ENCODE peak calls at places on chromosomes 13 and 19, in six cellular contexts. One of them, this sample, is unnamed.
A peak's percentile ranks its signal among the peaks of the same experiment; 100 is the strongest.

GRCh38 chr19:28169168-28169862 is 1043.6 kb downstream of the UQCRFS1 start:
- DNase-seq in activated T-cell treated with anti-CD3 and anti-CD28 coated beads, Interleukin-2, amount 50 U/mL, for 72 hours: no peak
- DNase-seq in body of pancreas: no peak
- DNase-seq in fibroblast of the aortic adventitia: no peak
- DNase-seq in stimulated activated CD8-positive, alpha-beta memory T cell treated with anti-CD3 and anti-CD28 coated beads, Interleukin-4, amount 100 ng/mL, for 1 hour: no peak
- DNase-seq in nucleus accumbens: no peak
- DNase-seq in this sample: no peak

GRCh38 chr19:1370579-1371361 is 12.9 kb upstream of the NDUFS7 start:
- DNase-seq in stimulated activated CD8-positive, alpha-beta memory T cell treated with anti-CD3 and anti-CD28 coated beads, Interleukin-4, amount 100 ng/mL, for 1 hour: no peak
- DNase-seq in fibroblast of the aortic adventitia: no peak
- DNase-seq in body of pancreas: no peak
- DNase-seq in nucleus accumbens: no peak
- DNase-seq in activated T-cell treated with anti-CD3 and anti-CD28 coated beads, Interleukin-2, amount 50 U/mL, for 72 hours: no peak
- DNase-seq in this sample: no peak

GRCh38 chr13:28658539-28658795 is 463 bp upstream of the POMP start:
- DNase-seq in nucleus accumbens: no peak
- DNase-seq in activated T-cell treated with anti-CD3 and anti-CD28 coated beads, Interleukin-2, amount 50 U/mL, for 72 hours: no peak
- DNase-seq in fibroblast of the aortic adventitia: no peak
- DNase-seq in body of pancreas: no peak
- DNase-seq in stimulated activated CD8-positive, alpha-beta memory T cell treated with anti-CD3 and anti-CD28 coated beads, Interleukin-4, amount 100 ng/mL, for 1 hour: no peak
- DNase-seq in this sample: no peak

GRCh38 chr19:54459282-54460229 is 4.0 kb downstream of the LENG9 start:
- DNase-seq in fibroblast of the aortic adventitia: no peak
- DNase-seq in body of pancreas: peak; percentile 83
- DNase-seq in nucleus accumbens: no peak
- DNase-seq in activated T-cell treated with anti-CD3 and anti-CD28 coated beads, Interleukin-2, amount 50 U/mL, for 72 hours: no peak
- DNase-seq in stimulated activated CD8-positive, alpha-beta memory T cell treated with anti-CD3 and anti-CD28 coated beads, Interleukin-4, amount 100 ng/mL, for 1 hour: no peak
- DNase-seq in this sample: no peak

GRCh38 chr13:73059460-73060250 is 850 bp downstream of the KLF5 start:
- DNase-seq in body of pancreas: peak; percentile 87
- DNase-seq in nucleus accumbens: peak; percentile 30
- DNase-seq in activated T-cell treated with anti-CD3 and anti-CD28 coated beads, Interleukin-2, amount 50 U/mL, for 72 hours: peak; percentile 51
- DNase-seq in fibroblast of the aortic adventitia: no peak
- DNase-seq in stimulated activated CD8-positive, alpha-beta memory T cell treated with anti-CD3 and anti-CD28 coated beads, Interleukin-4, amount 100 ng/mL, for 1 hour: peak; percentile 18
- DNase-seq in this sample: no peak

GRCh38 chr19:1270168-1270853 is 1.2 kb downstream of the CIRBP start:
- DNase-seq in nucleus accumbens: no peak
- DNase-seq in fibroblast of the aortic adventitia: no peak
- DNase-seq in activated T-cell treated with anti-CD3 and anti-CD28 coated beads, Interleukin-2, amount 50 U/mL, for 72 hours: no peak
- DNase-seq in body of pancreas: peak; percentile 60
- DNase-seq in stimulated activated CD8-positive, alpha-beta memory T cell treated with anti-CD3 and anti-CD28 coated beads, Interleukin-4, amount 100 ng/mL, for 1 hour: no peak
- DNase-seq in this sample: no peak

GRCh38 chr19:10332158-10332964 is 968 bp downstream of the RAVER1 start:
- DNase-seq in fibroblast of the aortic adventitia: no peak
- DNase-seq in activated T-cell treated with anti-CD3 and anti-CD28 coated beads, Interleukin-2, amount 50 U/mL, for 72 hours: no peak
- DNase-seq in body of pancreas: no peak
- DNase-seq in nucleus accumbens: no peak
- DNase-seq in stimulated activated CD8-positive, alpha-beta memory T cell treated with anti-CD3 and anti-CD28 coated beads, Interleukin-4, amount 100 ng/mL, for 1 hour: no peak
- DNase-seq in this sample: no peak

GRCh38 chr13:33633701-33634525 is 184.0 kb upstream of the RFC3 start:
- DNase-seq in nucleus accumbens: peak; percentile 46
- DNase-seq in stimulated activated CD8-positive, alpha-beta memory T cell treated with anti-CD3 and anti-CD28 coated beads, Interleukin-4, amount 100 ng/mL, for 1 hour: no peak
- DNase-seq in body of pancreas: no peak
- DNase-seq in activated T-cell treated with anti-CD3 and anti-CD28 coated beads, Interleukin-2, amount 50 U/mL, for 72 hours: no peak
- DNase-seq in fibroblast of the aortic adventitia: peak; percentile 40
- DNase-seq in this sample: no peak

GRCh38 chr13:110134801-110135200 is 172.2 kb downstream of the COL4A1 start:
- DNase-seq in stimulated activated CD8-positive, alpha-beta memory T cell treated with anti-CD3 and anti-CD28 coated beads, Interleukin-4, amount 100 ng/mL, for 1 hour: no peak
- DNase-seq in body of pancreas: no peak
- DNase-seq in fibroblast of the aortic adventitia: no peak
- DNase-seq in nucleus accumbens: no peak
- DNase-seq in activated T-cell treated with anti-CD3 and anti-CD28 coated beads, Interleukin-2, amount 50 U/mL, for 72 hours: no peak
- DNase-seq in this sample: no peak

GRCh38 chr13:30806784-30807183 is 71.4 kb downstream of the ALOX5AP start:
- DNase-seq in fibroblast of the aortic adventitia: peak; percentile 87
- DNase-seq in activated T-cell treated with anti-CD3 and anti-CD28 coated beads, Interleukin-2, amount 50 U/mL, for 72 hours: no peak
- DNase-seq in body of pancreas: no peak
- DNase-seq in nucleus accumbens: no peak
- DNase-seq in stimulated activated CD8-positive, alpha-beta memory T cell treated with anti-CD3 and anti-CD28 coated beads, Interleukin-4, amount 100 ng/mL, for 1 hour: no peak
- DNase-seq in this sample: no peak

GRCh38 chr19:18156841-18157464 is 4.0 kb downstream of the PIK3R2 start:
- DNase-seq in nucleus accumbens: peak; percentile 66
- DNase-seq in activated T-cell treated with anti-CD3 and anti-CD28 coated beads, Interleukin-2, amount 50 U/mL, for 72 hours: no peak
- DNase-seq in stimulated activated CD8-positive, alpha-beta memory T cell treated with anti-CD3 and anti-CD28 coated beads, Interleukin-4, amount 100 ng/mL, for 1 hour: no peak
- DNase-seq in fibroblast of the aortic adventitia: peak; percentile 87
- DNase-seq in body of pancreas: peak; percentile 98
- DNase-seq in this sample: no peak

GRCh38 chr13:87622921-87623320 is 48.2 kb upstream of the SLITRK5 start:
- DNase-seq in fibroblast of the aortic adventitia: no peak
- DNase-seq in activated T-cell treated with anti-CD3 and anti-CD28 coated beads, Interleukin-2, amount 50 U/mL, for 72 hours: no peak
- DNase-seq in body of pancreas: no peak
- DNase-seq in nucleus accumbens: no peak
- DNase-seq in stimulated activated CD8-positive, alpha-beta memory T cell treated with anti-CD3 and anti-CD28 coated beads, Interleukin-4, amount 100 ng/mL, for 1 hour: no peak
- DNase-seq in this sample: no peak

GRCh38 chr13:50634339-50634738 is 209.2 kb downstream of the DLEU7 start:
- DNase-seq in activated T-cell treated with anti-CD3 and anti-CD28 coated beads, Interleukin-2, amount 50 U/mL, for 72 hours: no peak
- DNase-seq in fibroblast of the aortic adventitia: no peak
- DNase-seq in stimulated activated CD8-positive, alpha-beta memory T cell treated with anti-CD3 and anti-CD28 coated beads, Interleukin-4, amount 100 ng/mL, for 1 hour: no peak
- DNase-seq in nucleus accumbens: no peak
- DNase-seq in body of pancreas: no peak
- DNase-seq in this sample: no peak

GRCh38 chr13:21670883-21671792 is at the start of gene FGF9:
- DNase-seq in stimulated activated CD8-positive, alpha-beta memory T cell treated with anti-CD3 and anti-CD28 coated beads, Interleukin-4, amount 100 ng/mL, for 1 hour: peak; percentile 56
- DNase-seq in nucleus accumbens: peak; percentile 44
- DNase-seq in activated T-cell treated with anti-CD3 and anti-CD28 coated beads, Interleukin-2, amount 50 U/mL, for 72 hours: peak; percentile 83
- DNase-seq in body of pancreas: peak; percentile 80
- DNase-seq in fibroblast of the aortic adventitia: peak; percentile 65
- DNase-seq in this sample: no peak

GRCh38 chr19:54532528-54532927 is 29.9 kb downstream of the LAIR2 start:
- DNase-seq in nucleus accumbens: no peak
- DNase-seq in activated T-cell treated with anti-CD3 and anti-CD28 coated beads, Interleukin-2, amount 50 U/mL, for 72 hours: no peak
- DNase-seq in body of pancreas: no peak
- DNase-seq in fibroblast of the aortic adventitia: no peak
- DNase-seq in stimulated activated CD8-positive, alpha-beta memory T cell treated with anti-CD3 and anti-CD28 coated beads, Interleukin-4, amount 100 ng/mL, for 1 hour: peak; percentile 9
- DNase-seq in this sample: no peak

GRCh38 chr19:40312533-40312932 is 27.4 kb upstream of the AKT2 start:
- DNase-seq in activated T-cell treated with anti-CD3 and anti-CD28 coated beads, Interleukin-2, amount 50 U/mL, for 72 hours: no peak
- DNase-seq in body of pancreas: no peak
- DNase-seq in nucleus accumbens: no peak
- DNase-seq in fibroblast of the aortic adventitia: no peak
- DNase-seq in stimulated activated CD8-positive, alpha-beta memory T cell treated with anti-CD3 and anti-CD28 coated beads, Interleukin-4, amount 100 ng/mL, for 1 hour: no peak
- DNase-seq in this sample: no peak

This sample was measured in cerebellar nuclear complex.